ENCODE peak calls at places on chromosomes 1 and 21, in eight cellular contexts. Z is upper lobe of left lung, R is body of pancreas, M is epithelial cell of esophagus, Q is mucosa of descending colon, W is left ventricle myocardium inferior, S is fibroblast of lung, B is transverse colon. G is an unnamed sample.

GRCh38 chr1:175354080-175354479 is 161.5 kb upstream of the KIAA0040 start:
- DNase-seq in S (no peak), Z (no peak), R (no peak), B (no peak), W (no peak), Q (no peak), M (peak; percentile 35), G (no peak)

GRCh38 chr21:15735409-15735808 is 5.6 kb downstream of the USP25 start:
- DNase-seq in W (no peak), M (no peak), Z (no peak), B (no peak), S (no peak), R (no peak), Q (no peak), G (no peak)

GRCh38 chr1:95742591-95743089 is 508.6 kb downstream of the RWDD3 start:
- DNase-seq in W (peak; percentile 21), Z (no peak), R (no peak), B (no peak), M (peak; percentile 99), Q (no peak), S (peak; percentile 88), G (no peak)

GRCh38 chr1:118204106-118204505 is 19.1 kb upstream of the SPAG17 start:
- DNase-seq in Z (no peak), S (no peak), W (no peak), R (no peak), B (no peak), Q (no peak), M (peak; percentile 57), G (no peak)

GRCh38 chr1:228363686-228364067 is 43.0 kb downstream of the TRIM11 start:
- DNase-seq in B (no peak), Z (no peak), S (no peak), Q (no peak), W (peak; percentile 50), M (no peak), R (no peak), G (peak; percentile 58)

GRCh38 chr1:47338249-47339077 is 4.9 kb downstream of the CMPK1 start:
- DNase-seq in Z (no peak), B (no peak), M (no peak), W (no peak), S (no peak), Q (no peak), R (no peak), G (no peak)

GRCh38 chr21:43645414-43645891 is 13.8 kb downstream of the HSF2BP start:
- DNase-seq in B (peak; percentile 67), W (no peak), R (no peak), S (peak; percentile 78), Q (peak; percentile 73), Z (no peak), M (peak; percentile 85), G (peak; percentile 67)

GRCh38 chr1:28482702-28483101 is 23.1 kb upstream of the RCC1 start:
- DNase-seq in B (no peak), W (no peak), Z (no peak), M (no peak), R (no peak), Q (no peak), S (no peak), G (no peak)

GRCh38 chr1:11691302-11691914 is at the start of gene DRAXIN:
- DNase-seq in B (no peak), Q (no peak), S (peak; percentile 16), M (no peak), W (no peak), Z (peak; percentile 85), R (no peak), G (peak; percentile 97)

GRCh38 chr1:92478393-92478792 is 8.3 kb downstream of the GFI1 start:
- DNase-seq in B (no peak), M (peak; percentile 47), Q (no peak), Z (no peak), W (no peak), S (no peak), R (no peak), G (no peak)

GRCh38 chr1:156993426-156994147 is 52.0 kb downstream of the ARHGEF11 start:
- DNase-seq in Q (peak; percentile 42), Z (no peak), W (no peak), M (peak; percentile 33), S (no peak), R (no peak), B (peak; percentile 17), G (no peak)

GRCh38 chr1:198623920-198624647 is 14.8 kb upstream of the PTPRC start:
- DNase-seq in S (peak; percentile 82), B (no peak), M (no peak), R (no peak), Z (no peak), W (no peak), Q (no peak), G (no peak)

DNA sequence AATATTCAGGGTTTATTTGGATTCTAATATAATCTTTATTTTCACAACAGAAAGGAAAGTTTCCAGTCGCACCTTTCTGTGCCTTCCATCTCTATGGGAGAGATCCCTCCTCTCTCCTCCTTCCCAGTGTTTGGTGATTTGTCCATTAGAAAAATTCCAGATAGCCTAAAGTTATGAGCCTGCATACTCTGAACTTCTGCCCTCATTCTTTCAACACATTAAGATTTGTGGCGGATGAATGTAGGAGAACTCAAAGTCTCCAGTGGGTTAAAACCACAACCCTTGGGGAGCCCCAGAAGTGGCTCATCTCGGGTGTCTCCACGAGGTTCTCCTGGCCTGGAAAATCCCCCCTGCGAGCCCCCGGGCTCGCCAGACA is 3.6 kb downstream of the NHLH2 start:
- DNase-seq in R (no peak), W (no peak), Q (no peak), Z (no peak), B (no peak), S (no peak), M (no peak), G (no peak)
- H3K4me3 ChIP-seq in R (no peak overlapping the region), W (peak overlapping the region; percentile 59), Q (no peak overlapping the region), Z (no peak overlapping the region), B (no peak overlapping the region), S (no peak overlapping the region), M (peak overlapping the region; percentile 51), G (peak overlapping the region; percentile 76)

GRCh38 chr1:153429266-153430165 is 13.2 kb downstream of the S100A7A start:
- DNase-seq in Z (no peak), Q (no peak), R (no peak), W (no peak), M (peak; percentile 87), B (no peak), S (no peak), G (no peak)

GRCh38 chr1:153430561-153430960 is 14.2 kb downstream of the S100A7A start:
- DNase-seq in Z (no peak), W (no peak), Q (no peak), B (no peak), M (no peak), S (no peak), R (no peak), G (no peak)

GRCh38 chr1:153431427-153431826 is 15.1 kb downstream of the S100A7A start:
- DNase-seq in W (no peak), M (no peak), Q (no peak), R (no peak), Z (no peak), S (no peak), B (no peak), G (no peak)

GRCh38 chr1:153431002-153431401 is 14.7 kb downstream of the S100A7A start:
- DNase-seq in S (no peak), Q (no peak), B (no peak), W (no peak), Z (peak; percentile 10), R (no peak), M (no peak), G (no peak)

DNA sequence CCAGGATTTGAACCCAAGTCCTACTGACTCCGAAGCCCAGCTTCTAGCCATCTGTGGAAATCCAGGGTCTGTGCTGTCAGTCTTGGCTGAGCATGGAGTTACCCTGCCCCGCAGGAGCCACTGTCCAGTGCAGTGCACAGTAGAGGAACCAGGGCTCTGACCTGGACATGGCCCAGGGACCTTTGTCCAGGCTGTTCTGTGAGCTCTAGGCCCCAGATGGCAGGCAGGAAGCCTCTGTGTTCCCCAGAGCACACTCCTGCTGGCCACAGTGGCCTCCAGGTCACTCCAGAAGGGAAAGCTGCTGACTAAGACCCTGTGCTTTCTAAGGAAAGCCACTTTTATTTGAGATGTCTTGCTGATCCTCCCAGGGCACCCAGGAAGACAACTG is 13.8 kb downstream of the S100A7A start:
- DNase-seq in S (no peak), M (no peak), Q (no peak), Z (no peak), B (no peak), R (no peak), W (no peak), G (no peak)
- H3K4me3 ChIP-seq in S (no peak overlapping the region), M (no peak overlapping the region), Q (no peak overlapping the region), Z (no peak overlapping the region), B (no peak overlapping the region), R (no peak overlapping the region), W (no peak overlapping the region), G (no peak overlapping the region)

DNA sequence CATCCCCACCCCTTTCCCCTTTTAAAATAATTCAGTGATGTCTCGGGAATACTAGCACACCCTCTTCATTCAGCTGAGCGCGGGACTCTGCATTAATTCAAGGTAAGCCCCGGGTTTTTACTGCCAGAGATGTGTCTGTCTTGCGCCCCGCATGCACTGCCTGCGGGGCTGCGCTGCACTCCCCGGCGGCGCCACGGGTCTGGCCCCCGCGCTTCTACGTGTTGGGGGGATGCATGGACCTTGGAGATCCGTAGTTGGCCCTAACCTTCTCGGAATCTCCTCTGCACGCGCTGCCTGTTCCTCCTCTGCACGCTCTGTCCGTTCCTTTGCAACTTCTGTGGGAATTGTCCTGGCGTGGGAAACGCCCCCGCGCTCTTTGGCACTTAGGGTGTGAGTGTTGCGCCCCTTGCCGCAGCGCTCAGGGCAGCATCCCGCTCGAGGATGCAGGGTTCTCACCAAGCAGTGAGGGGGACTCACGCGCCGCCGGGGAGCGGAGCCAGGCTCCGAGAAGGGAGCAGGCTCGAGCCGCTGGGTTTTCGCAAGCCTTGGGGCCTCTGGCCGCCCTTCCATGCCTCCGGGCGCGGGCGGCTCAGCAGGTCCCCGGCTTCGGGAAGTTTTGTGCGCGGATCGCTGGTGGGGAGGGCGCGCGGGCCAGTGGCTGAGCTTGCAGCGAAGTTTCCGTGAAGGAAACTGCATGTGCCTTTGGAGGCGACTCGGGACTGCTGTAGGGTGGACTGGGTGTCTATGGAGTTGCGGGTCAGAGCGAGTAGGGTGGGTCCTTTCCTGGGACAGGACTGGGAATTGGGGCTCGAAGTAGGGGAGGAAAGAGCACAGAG is 165.1 kb upstream of the CACNA1E start:
- DNase-seq in W (no peak), M (peak; percentile 7), Q (no peak), Z (peak; percentile 78), B (no peak), R (no peak), S (no peak), G (peak; percentile 83)
- H3K4me3 ChIP-seq in W (peak overlapping the region; percentile 46), M (no peak overlapping the region), Q (no peak overlapping the region), Z (no peak overlapping the region), B (no peak overlapping the region), R (no peak overlapping the region), S (no peak overlapping the region), G (peak overlapping the region; percentile 38)

DNA sequence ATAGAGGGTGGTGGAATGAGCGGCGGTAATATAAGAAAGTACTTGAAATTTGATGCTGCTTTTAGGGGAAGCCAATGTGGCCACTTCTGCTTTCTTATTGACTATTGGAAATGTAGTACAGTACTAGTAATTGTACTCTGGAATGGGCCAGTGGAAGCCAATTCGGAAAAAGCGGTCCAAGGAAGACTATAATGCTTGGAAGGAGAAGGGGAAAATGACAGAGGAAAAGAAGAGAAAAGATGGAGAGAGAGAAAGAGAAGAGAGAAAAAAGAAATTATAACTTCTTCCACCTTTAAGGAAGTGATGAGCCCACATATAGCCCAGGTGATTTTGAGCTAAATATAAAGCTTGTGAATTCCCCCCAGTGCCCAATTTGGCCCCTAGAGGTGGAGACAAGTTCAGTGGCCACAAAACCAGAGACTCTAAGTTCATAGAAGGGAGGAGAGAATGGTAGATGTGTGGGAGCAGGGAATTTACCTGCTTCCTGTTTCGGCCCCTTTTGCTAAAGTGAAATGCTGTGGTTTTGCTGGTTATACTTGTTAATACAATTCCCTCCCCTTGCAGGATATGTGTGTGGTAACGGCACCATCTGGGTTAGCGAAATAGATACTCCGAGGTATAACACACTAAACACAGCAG is 35.7 kb upstream of the DUSP10 start:
- DNase-seq in S (no peak), Q (peak; percentile 24), M (no peak), R (no peak), Z (no peak), W (no peak), B (no peak), G (no peak)
- H3K4me3 ChIP-seq in S (no peak overlapping the region), Q (no peak overlapping the region), M (no peak overlapping the region), R (no peak overlapping the region), Z (no peak overlapping the region), W (no peak overlapping the region), B (no peak overlapping the region), G (no peak overlapping the region)

G was measured in H7.